ENCODE peak calls at places on chromosomes 12 and 14, in nine cellular contexts. W, M, C, B, N, X, P, G and V are unnamed samples. For H3K9me3 and H3K4me1, the result is how much of the 10 kb centered on the place peaks cover.

GRCh38 chr12:102950950-102951490 is 6.5 kb upstream of the ASCL1 start:
- DNase-seq in M (no peak), N (no peak), X (no peak), B (no peak), C (no peak), W (no peak), P (no peak), G (no peak), V (no peak)

GRCh38 chr12:2018401-2018800 is 14.1 kb upstream of the DCP1B start:
- DNase-seq in N (peak), X (no peak), G (no peak), B (no peak), P (no peak), W (no peak), C (no peak), M (no peak), V (no peak)

GRCh38 chr12:124392991-124393790 is 98.3 kb downstream of the RFLNA start:
- DNase-seq in P (no peak), C (peak), M (peak), W (peak), G (peak), X (peak), N (peak), B (peak), V (peak)

GRCh38 chr12:131747276-131747675 is 36.4 kb downstream of the SFSWAP start:
- DNase-seq in M (no peak), X (no peak), P (no peak), W (no peak), C (no peak), N (no peak), G (no peak), B (no peak), V (no peak)

GRCh38 chr14:65001758-65002157 is 15.1 kb downstream of the FNTB start:
- DNase-seq in G (no peak), M (no peak), P (no peak), B (no peak), W (no peak), C (no peak), X (no peak), N (no peak), V (no peak)

GRCh38 chr12:127292736-127293135 is 974.2 kb upstream of the TMEM132C start:
- DNase-seq in N (no peak), C (no peak), B (no peak), M (no peak), G (no peak), P (no peak), X (no peak), W (no peak), V (no peak)

GRCh38 chr12:117718559-117718958 is 250.2 kb downstream of the KSR2 start:
- DNase-seq in C (no peak), M (no peak), B (no peak), N (no peak), W (no peak), X (no peak), P (no peak), G (no peak), V (peak)

GRCh38 chr12:29088611-29089219 is 60.4 kb upstream of the FAR2 start:
- DNase-seq in X (peak), N (no peak), G (no peak), C (peak), P (peak), W (no peak), B (peak), M (no peak), V (peak)

GRCh38 chr12:124577986-124578385 is 10.6 kb upstream of the NCOR2 start:
- DNase-seq in N (no peak), C (no peak), W (no peak), G (no peak), X (no peak), M (no peak), P (no peak), B (no peak), V (no peak)

GRCh38 chr14:105884808-105885281 is 358.5 kb downstream of the TMEM121 start:
- DNase-seq in C (no peak), W (no peak), P (no peak), G (no peak), B (no peak), N (no peak), M (peak), X (no peak), V (no peak)
- H3K9me3 ChIP-seq in C (under half), W (under half), P (under half), G (under half), B (under half), N (under half), M (under half), X (under half), V (under half)

DNA sequence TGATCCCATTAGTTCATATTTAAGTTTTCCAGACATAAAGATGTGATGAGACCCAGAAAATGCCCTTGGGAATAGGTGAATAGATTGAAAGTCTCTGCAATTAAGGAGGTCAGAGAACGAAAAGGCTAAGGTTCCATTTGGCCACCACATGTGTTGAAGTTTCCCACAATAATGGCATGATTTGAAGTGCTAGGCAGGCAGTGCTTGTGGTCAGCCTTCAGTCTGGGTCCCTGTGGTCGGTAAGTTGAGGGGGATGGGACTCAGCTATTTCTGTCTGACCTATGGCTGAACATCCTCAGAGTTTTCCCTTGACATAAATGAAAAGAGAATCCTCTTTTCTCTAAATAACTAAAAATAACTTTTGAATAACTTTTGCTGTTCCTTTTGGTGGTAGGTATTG is 92.4 kb downstream of the PELI2 start:
- DNase-seq in X (no peak), W (no peak), M (no peak), N (no peak), B (no peak), C (no peak), G (no peak), P (no peak), V (no peak)
- H3K4me1 ChIP-seq in X (under half), W (under half), M (under half), N (under half), B (under half), C (under half), G (under half), P (under half), V (under half)

DNA sequence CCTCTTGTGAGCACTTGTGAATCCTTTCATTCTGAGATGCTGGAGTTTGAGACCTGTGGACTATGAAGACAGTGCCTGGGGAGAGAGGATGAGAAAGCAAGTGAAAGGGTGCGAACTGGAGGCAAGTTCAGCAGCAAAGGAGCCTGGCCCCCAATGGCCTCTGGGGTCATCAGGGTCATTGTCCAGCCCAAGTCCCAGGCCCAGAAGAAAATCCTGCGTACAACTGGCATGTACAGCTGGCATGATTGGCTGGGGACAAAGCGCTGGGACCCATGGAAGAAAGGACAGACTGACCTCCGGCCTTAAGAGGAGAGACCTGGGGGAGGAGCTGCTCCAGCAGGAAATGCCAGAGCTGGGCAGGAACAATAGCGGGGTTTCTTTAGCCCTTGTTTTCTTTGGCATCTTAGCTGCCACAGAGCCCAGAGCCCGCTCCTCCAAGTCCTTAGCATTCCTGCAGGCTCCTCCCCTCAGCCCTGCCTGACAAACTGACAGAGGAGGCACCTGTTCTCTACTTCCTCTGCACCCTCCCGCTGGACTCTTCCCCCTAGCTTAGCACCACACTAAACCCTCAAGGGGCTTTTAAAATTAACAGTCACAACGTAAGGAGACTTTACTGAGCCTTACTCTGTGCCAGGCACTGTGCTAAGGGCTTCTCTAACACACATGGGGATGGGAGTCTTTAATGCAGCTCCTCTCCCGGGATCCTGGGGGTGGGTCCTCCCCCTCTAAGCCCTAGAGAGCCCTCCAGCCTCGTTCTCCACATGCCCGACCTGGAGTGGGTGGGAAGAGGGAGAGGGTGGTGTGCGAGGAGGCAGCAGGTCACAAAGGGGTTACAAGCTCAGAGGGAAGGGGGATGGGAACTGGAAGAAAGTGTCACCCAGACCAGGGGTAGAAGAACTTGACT is 1.9 kb upstream of the AQP5 start:
- DNase-seq in N (peak), X (no peak), M (no peak), C (peak), W (peak), G (no peak), B (no peak), P (peak), V (peak)
- H3K4me3 ChIP-seq in N (no peak), X (no peak), M (no peak), C (no peak), W (no peak), G (no peak), B (no peak), P (no peak), V (no peak)

GRCh38 chr14:55767291-55767690 is 187.3 kb downstream of the KTN1 start:
- DNase-seq in N (no peak), P (no peak), B (no peak), C (no peak), G (no peak), W (no peak), M (no peak), X (no peak), V (no peak)

GRCh38 chr14:55771242-55772025 is 191.4 kb downstream of the KTN1 start:
- DNase-seq in P (no peak), C (no peak), B (no peak), G (no peak), N (peak), X (no peak), M (no peak), W (no peak), V (no peak)

GRCh38 chr14:55773984-55774581 is 194.1 kb downstream of the KTN1 start:
- DNase-seq in X (no peak), P (no peak), N (no peak), G (no peak), M (no peak), B (no peak), W (no peak), C (no peak), V (no peak)

GRCh38 chr14:55773297-55773696 is 193.3 kb downstream of the KTN1 start:
- DNase-seq in N (no peak), P (no peak), G (no peak), X (no peak), M (no peak), B (no peak), W (no peak), C (no peak), V (no peak)

GRCh38 chr14:55772521-55772920 is 192.5 kb downstream of the KTN1 start:
- DNase-seq in B (no peak), C (peak), X (no peak), G (no peak), W (no peak), M (no peak), N (no peak), P (no peak), V (no peak)
- H3K9me3 ChIP-seq in B (under half), C (under half), X (under half), G (under half), W (under half), M (under half), N (under half), P (under half), V (under half)

DNA sequence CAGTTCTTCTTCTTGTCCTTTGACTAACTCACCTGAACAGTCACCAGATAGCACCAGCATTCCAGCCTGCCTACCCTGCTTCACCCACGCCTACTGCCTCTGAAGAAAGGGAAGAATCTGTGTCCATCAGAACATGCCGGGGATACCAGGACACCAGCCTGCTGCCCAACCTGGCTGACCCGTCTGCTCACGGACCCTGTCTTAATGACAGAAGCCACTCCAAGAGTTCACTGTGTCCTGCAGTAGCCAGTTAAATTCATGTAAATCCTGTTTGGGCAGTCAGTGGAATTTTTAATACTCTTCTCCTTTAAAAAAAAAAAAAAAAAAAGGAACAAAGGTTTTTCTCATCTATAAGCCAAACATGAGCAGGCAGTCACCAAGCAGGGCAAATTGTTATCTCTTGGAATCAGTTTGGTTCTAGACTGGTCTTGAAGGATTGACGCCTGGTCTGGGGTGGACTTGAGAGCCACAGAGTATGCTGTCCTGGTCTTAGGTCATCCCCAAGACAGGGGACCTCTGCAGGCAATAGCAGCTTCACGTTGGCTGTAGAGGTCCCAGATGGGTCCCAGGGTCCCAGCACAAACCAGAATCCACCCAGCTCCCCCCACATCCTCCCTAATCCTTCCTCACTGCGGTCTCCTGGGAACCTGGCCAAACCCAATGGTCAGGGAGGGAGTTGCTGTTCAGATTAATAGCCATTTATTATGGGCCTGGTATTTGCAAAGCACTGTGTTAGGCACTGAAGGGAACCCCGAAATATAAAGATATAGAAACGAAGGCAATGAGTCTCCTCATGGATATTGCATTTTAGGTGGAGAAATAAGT is 181.1 kb upstream of the HIF1A start:
- DNase-seq in X (peak), P (no peak), W (no peak), C (no peak), N (no peak), B (peak), G (no peak), M (no peak), V (peak)
- H3K4me1 ChIP-seq in X (under half), P (half or more), W (half or more), C (half or more), N (under half), B (under half), G (under half), M (half or more), V (under half)

DNA sequence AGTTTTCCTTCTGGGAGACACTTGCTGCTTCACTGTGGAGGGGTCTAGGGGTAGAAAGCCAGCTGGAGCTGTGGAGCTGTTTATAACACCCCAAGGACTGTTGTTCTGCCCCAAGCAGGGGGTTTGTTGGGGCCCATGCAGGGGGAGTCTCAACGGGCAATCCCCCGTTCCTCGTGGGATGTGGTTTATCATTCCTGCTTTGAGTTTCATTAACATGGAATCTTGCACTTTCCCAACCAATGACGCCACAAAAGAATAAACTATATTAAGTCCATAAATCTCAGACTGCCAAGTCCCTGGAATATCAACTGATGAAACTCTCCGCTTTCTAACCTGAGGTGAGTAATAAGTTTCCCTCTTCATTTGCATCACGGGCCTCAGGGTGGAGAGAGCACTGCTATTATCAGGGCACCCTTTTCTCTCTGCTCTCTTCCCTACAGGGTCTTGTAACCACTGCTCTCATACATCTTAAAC is 112.6 kb upstream of the PELI2 start:
- DNase-seq in W (no peak), M (no peak), C (no peak), X (peak), B (peak), P (no peak), N (no peak), G (no peak), V (peak)
- H3K4me3 ChIP-seq in W (no peak), M (no peak), C (peak), X (no peak), B (peak), P (no peak), N (no peak), G (no peak), V (no peak)

DNA sequence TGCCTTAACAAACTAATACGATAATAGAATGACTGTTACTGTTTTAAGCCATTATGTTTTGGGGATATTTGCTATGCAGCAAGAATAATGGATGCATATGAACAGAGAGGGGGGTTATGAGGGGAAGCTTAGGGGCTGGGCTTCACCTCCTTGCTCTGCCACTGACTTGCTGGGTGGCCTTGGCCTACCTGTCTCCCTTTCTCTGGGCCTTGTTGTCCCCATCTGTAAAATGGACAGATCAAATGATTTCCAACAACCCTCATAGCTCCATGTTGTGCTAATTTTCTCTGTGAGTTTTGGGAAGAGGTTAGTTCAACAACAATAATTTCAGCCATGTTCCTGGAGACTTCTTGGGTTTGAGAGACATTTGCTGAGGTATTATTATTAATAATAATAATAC is 119.6 kb downstream of the VRK1 start:
- DNase-seq in W (no peak), X (no peak), G (no peak), P (no peak), M (no peak), N (no peak), C (no peak), B (no peak), V (no peak)
- H3K9me3 ChIP-seq in W (under half), X (under half), G (under half), P (under half), M (under half), N (under half), C (under half), B (under half), V (under half)